ENCODE peak calls at places on chromosome 19, in ten cellular contexts. W, P, R, S, G, Y, A, K, M and T are unnamed samples.

GRCh38 chr19:43525836-43526771 is 897 bp downstream of the ETHE1 start:
- DNase-seq in W (peak; percentile 18), P (no peak), S (peak; percentile 43), K (no peak), M (peak; percentile 54), Y (no peak), A (peak; percentile 21), G (no peak), R (no peak), T (peak; percentile 34)

GRCh38 chr19:40217921-40218890 is at the start of gene TTC9B:
- DNase-seq in G (no peak), R (no peak), P (peak; percentile 37), A (peak; percentile 14), W (no peak), M (no peak), Y (no peak), S (no peak), K (no peak), T (peak; percentile 61)

GRCh38 chr19:19488875-19489690 is 26.3 kb downstream of the TSSK6 start:
- DNase-seq in M (peak; percentile 74), W (peak; percentile 72), S (peak; percentile 70), Y (peak; percentile 76), K (peak; percentile 69), A (peak; percentile 87), G (peak; percentile 98), R (peak; percentile 87), P (peak; percentile 96), T (peak; percentile 68)

GRCh38 chr19:8097198-8097597 is 44.6 kb downstream of the CCL25 start:
- DNase-seq in R (no peak), G (no peak), W (no peak), S (no peak), P (no peak), A (no peak), Y (no peak), M (no peak), K (no peak), T (no peak)

GRCh38 chr19:42357290-42357689 is 31.9 kb downstream of the MEGF8 start:
- DNase-seq in K (no peak), A (no peak), Y (no peak), R (no peak), M (no peak), S (no peak), W (no peak), G (no peak), P (no peak), T (no peak)

GRCh38 chr19:34480971-34481821 is at the start of gene WTIP:
- DNase-seq in Y (peak; percentile 73), P (no peak), R (no peak), A (peak; percentile 62), W (peak; percentile 32), K (peak; percentile 80), S (peak; percentile 57), G (peak; percentile 82), M (peak; percentile 93), T (peak; percentile 84)

GRCh38 chr19:1027953-1028902 is 1.8 kb downstream of the CNN2 start:
- DNase-seq in P (peak; percentile 70), G (peak; percentile 89), R (no peak), M (peak; percentile 85), W (peak; percentile 55), K (peak; percentile 93), A (peak; percentile 79), Y (peak; percentile 72), S (peak; percentile 84), T (peak; percentile 60)

GRCh38 chr19:1206733-1207301 is 1.2 kb downstream of the STK11 start:
- DNase-seq in G (peak; percentile 16), K (no peak), M (no peak), A (no peak), W (no peak), P (no peak), R (no peak), Y (no peak), S (no peak), T (no peak)

DNA sequence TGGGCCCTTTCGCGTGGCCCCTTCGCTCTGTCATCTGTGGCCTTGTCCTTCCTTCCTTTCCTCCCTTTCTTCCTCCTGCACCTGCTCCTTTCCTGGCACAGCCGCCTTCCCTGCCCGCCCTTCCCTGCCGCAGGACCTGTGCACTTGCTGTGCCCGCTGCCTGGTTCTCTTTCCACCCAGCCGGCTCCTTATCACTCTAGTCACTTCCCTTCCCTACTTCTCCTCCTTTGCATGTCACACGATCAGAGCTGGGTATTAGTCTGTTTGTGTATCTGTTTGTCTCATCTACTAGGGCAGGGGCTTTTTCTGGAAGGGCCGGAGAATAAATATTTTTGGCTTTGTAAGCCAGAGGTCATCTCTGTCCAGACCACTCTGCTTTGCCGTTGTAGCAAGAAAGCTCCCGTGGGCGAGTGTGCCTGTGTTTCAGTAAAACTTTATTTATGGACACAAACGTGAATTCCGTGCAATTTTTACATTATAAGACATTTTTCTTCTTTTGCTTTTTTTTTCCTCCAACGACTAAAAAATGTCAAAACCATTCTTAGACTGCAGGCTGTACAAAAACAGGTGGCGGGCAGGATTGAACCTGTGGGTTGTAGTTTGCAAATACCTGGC is 6.0 kb downstream of the KDM4B start:
- DNase-seq in R (no peak), S (no peak), K (no peak), G (no peak), A (no peak), Y (no peak), P (no peak), W (no peak), M (no peak), T (no peak)
- TF ChIP-seq CTCF in R (no peak), S (no peak), K (no peak), G (no peak), A (no peak), Y (no peak), P (no peak), W (no peak), M (no peak), T (no peak)

DNA sequence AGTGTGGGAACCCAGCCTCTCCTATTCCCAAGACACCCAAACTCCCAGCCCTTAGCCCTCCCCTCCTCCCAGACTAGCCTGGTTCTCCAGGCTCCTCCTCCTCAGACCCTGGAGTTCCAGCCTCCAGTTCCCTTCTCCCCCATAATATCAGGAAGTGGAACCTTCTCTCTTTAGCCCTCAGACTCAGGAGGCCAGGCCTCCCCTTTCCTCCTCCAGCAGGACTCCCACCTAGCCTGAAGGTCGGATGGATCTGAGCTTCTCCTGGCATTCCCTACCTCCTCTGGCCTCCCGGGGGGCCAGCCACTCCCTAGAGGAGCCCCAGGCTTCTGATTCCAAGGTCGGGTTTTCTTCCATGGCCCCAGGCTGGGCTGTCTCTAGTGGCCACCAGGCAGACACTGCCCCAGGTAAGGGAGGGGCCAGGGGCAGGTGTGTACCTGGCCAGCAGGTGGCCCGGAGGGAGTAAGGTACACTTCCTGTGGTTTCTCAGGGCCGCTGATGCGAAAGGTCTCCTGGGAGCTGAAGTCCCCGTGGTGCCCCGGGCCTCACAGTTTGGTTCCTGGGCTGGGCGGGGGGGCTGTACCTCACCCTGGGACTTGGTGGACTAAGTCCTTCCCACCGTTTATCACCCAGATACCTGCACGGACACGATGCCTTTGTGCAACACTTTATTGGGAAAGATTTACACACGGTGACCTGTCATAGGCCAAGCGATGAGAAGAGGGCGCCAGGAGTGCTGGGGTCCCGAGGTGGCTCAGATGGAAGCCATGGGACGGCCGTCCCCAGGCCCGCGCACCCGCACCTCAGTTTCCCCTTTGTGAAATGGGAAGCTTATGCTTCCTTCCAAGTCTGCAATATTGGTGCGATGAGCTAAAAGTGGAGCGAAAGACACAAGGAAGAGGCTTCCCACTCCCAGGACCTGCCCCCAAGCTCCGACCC is at the start of gene TMC4:
- DNase-seq in A (peak; percentile 77), R (no peak), W (peak; percentile 93), M (peak; percentile 96), K (no peak), Y (no peak), S (peak; percentile 94), G (no peak), P (no peak), T (no peak)
- TF ChIP-seq CTCF in A (peak; percentile 31), R (peak; percentile 21), W (peak; percentile 62), M (peak; percentile 87), K (no peak), Y (no peak), S (peak; percentile 31), G (no peak), P (no peak), T (no peak)

GRCh38 chr19:30699871-30700280 is 327.7 kb downstream of the ZNF536 start:
- DNase-seq in K (no peak), W (no peak), S (no peak), A (no peak), P (no peak), R (no peak), G (no peak), Y (no peak), M (no peak), T (no peak)

GRCh38 chr19:30694156-30694555 is 322.0 kb downstream of the ZNF536 start:
- DNase-seq in R (no peak), G (no peak), S (no peak), M (no peak), P (no peak), Y (no peak), W (no peak), A (no peak), K (no peak), T (no peak)

GRCh38 chr19:30695171-30695875 is 323.1 kb downstream of the ZNF536 start:
- DNase-seq in A (no peak), K (no peak), G (no peak), R (no peak), P (no peak), Y (no peak), W (no peak), S (no peak), M (no peak), T (peak; percentile 47)

GRCh38 chr19:30693179-30693578 is 321.0 kb downstream of the ZNF536 start:
- DNase-seq in S (no peak), Y (no peak), G (no peak), R (no peak), M (no peak), W (no peak), A (no peak), P (no peak), K (no peak), T (no peak)

GRCh38 chr19:30696514-30696913 is 324.3 kb downstream of the ZNF536 start:
- DNase-seq in P (no peak), G (no peak), S (peak; percentile 77), W (no peak), R (no peak), A (no peak), Y (no peak), M (no peak), K (no peak), T (peak; percentile 48)
- TF ChIP-seq CTCF in P (no peak), G (peak; percentile 17), S (peak; percentile 43), W (peak; percentile 25), R (peak; percentile 37), A (no peak), Y (peak; percentile 44), M (peak; percentile 28), K (peak; percentile 28), T (peak; percentile 13)

GRCh38 chr19:57473646-57474045 is 3.7 kb downstream of the ZNF772 start:
- DNase-seq in R (no peak), P (no peak), S (no peak), G (peak; percentile 25), A (no peak), Y (no peak), K (no peak), M (no peak), W (no peak), T (no peak)

DNA sequence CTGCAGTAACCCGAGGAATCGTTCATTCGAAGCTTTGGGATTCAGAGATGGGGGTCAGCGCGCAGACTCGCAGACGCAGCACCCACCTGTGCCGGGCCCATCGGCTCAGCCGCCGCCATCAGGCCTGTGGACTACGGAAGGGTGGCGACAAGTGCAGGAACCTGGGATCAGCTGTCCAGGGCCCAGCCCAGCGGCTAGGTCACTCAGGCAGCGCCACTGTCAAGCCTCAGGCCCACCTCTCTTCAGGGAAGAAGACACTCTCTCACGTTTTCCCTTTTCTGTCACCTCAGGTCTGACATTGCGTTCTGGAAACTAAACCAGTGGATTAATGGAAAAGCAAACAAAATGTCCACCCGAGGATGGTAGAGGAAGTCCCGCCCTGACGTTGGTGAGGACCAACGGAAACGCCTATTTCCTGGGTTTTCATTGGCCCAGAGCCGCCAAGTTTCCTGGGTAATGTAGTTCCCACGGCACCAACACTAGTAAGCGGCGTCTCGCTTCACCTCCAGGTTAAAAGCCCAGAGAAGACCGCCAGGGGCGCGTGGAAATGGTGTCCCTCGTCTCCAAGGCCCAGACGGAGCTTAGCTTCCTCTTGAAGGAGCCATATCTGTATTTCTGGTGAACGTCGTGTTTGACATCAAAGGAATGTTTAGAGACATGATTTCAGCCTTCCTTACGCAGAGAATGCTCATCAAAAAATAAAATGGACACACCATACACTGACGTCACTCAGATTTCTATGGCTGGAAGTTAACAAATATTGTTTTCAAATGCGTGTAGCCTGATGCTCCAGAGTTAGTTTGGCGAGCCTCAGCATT is at the start of gene ZNF772:
- DNase-seq in S (peak; percentile 93), P (peak; percentile 92), Y (peak; percentile 84), K (peak; percentile 74), G (peak; percentile 96), A (peak; percentile 91), W (peak; percentile 97), M (peak; percentile 87), R (peak; percentile 76), T (peak; percentile 93)
- TF ChIP-seq CTCF in S (no peak), P (peak; percentile 33), Y (no peak), K (peak; percentile 63), G (peak; percentile 84), A (peak; percentile 47), W (peak; percentile 78), M (peak; percentile 53), R (peak; percentile 73), T (peak; percentile 91)